ENCODE peak calls at places on chromosome X, in seven cellular contexts. L is neural crest cell, O is fibroblast of lung, D is endothelial cell, F is MG63, G is C1 segment of cervical spinal cord, W is LoVo. P is an unnamed sample.

GRCh38 chrX:77597090-77597489 is 149.9 kb downstream of the FGF16 start:
- DNase-seq in L (no peak), O (peak), D (no peak), F (no peak), G (no peak), W (no peak), P (no peak)

GRCh38 chrX:116198810-116199209 is 28.3 kb downstream of the AGTR2 start:
- DNase-seq in L (no peak), O (no peak), D (no peak), F (no peak), G (no peak), W (no peak), P (no peak)

GRCh38 chrX:15395794-15396193 is 11.6 kb upstream of the VEGFD start:
- DNase-seq in L (no peak), O (no peak), D (no peak), F (no peak), G (no peak), W (no peak), P (no peak)

GRCh38 chrX:108131471-108131870 is 39.9 kb downstream of the ATG4A start:
- DNase-seq in L (no peak), O (no peak), D (no peak), F (no peak), G (no peak), W (no peak), P (no peak)

GRCh38 chrX:109785053-109785452 is 52.0 kb upstream of the ACSL4 start:
- DNase-seq in L (no peak), O (no peak), D (no peak), F (no peak), G (no peak), W (no peak), P (no peak)

GRCh38 chrX:71996826-71997225 is 86.2 kb downstream of the NHSL2 start:
- DNase-seq in L (no peak), O (no peak), D (no peak), F (no peak), G (no peak), W (no peak), P (no peak)

GRCh38 chrX:31909850-31910547 is 838.2 kb upstream of the FTHL17 start:
- DNase-seq in L (no peak), O (no peak), D (no peak), F (no peak), G (no peak), W (no peak), P (no peak)

GRCh38 chrX:11770320-11770719 is 12.3 kb downstream of the MSL3 start:
- DNase-seq in L (peak), O (peak), D (peak), F (peak), G (no peak), W (peak), P (no peak)

GRCh38 chrX:8091526-8091925 is 79.5 kb downstream of the VCX2 start:
- DNase-seq in L (no peak), O (no peak), D (no peak), F (no peak), G (no peak), W (no peak), P (no peak)

GRCh38 chrX:107747596-107748161 is 27.9 kb downstream of the TSC22D3 start:
- DNase-seq in L (no peak), O (peak), D (no peak), F (peak), G (no peak), W (peak), P (no peak)

GRCh38 chrX:16282209-16282608 is 114.9 kb downstream of the MAGEB17 start:
- DNase-seq in L (no peak), O (no peak), D (no peak), F (no peak), G (no peak), W (no peak), P (no peak)

GRCh38 chrX:340641-341423 is 22.2 kb upstream of the GTPBP6 start:
- DNase-seq in L (no peak), O (no peak), D (no peak), F (no peak), G (no peak), W (no peak), P (no peak)

GRCh38 chrX:10021461-10022272 is 54.5 kb downstream of the CLDN34 start:
- DNase-seq in L (no peak), O (no peak), D (no peak), F (no peak), G (no peak), W (peak), P (no peak)

GRCh38 chrX:112662559-112663427 is 16.9 kb downstream of the LHFPL1 start:
- DNase-seq in L (no peak), O (no peak), D (no peak), F (no peak), G (no peak), W (no peak), P (no peak)

GRCh38 chrX:95703696-95704095 is 980.9 kb upstream of the DIAPH2 start:
- DNase-seq in L (no peak), O (peak), D (no peak), F (peak), G (no peak), W (no peak), P (no peak)

GRCh38 chrX:19670854-19671620 is 155.7 kb upstream of the MAP3K15 start:
- DNase-seq in L (no peak), O (peak), D (no peak), F (peak), G (peak), W (peak), P (no peak)

GRCh38 chrX:151878574-151878973 is 34.1 kb upstream of the MAGEA4 start:
- DNase-seq in L (no peak), O (no peak), D (no peak), F (no peak), G (no peak), W (no peak), P (no peak)

GRCh38 chrX:3295731-3296130 is 50.7 kb downstream of the MXRA5 start:
- DNase-seq in L (peak), O (no peak), D (no peak), F (peak), G (no peak), W (no peak), P (no peak)

GRCh38 chrX:150688911-150689451 is 4.2 kb upstream of the MTMR1 start:
- DNase-seq in L (no peak), O (peak), D (no peak), F (peak), G (no peak), W (peak), P (no peak)

GRCh38 chrX:153622661-153623309 is 23.8 kb upstream of the CCNQ start:
- DNase-seq in L (no peak), O (no peak), D (no peak), F (no peak), G (no peak), W (no peak), P (no peak)

GRCh38 chrX:35098419-35098818 is 155.8 kb downstream of the FAM47B start:
- DNase-seq in L (no peak), O (no peak), D (no peak), F (no peak), G (no peak), W (no peak), P (no peak)

GRCh38 chrX:106726485-106727437 is at the start of gene RNF128:
- DNase-seq in L (peak), O (peak), D (peak), F (peak), G (no peak), W (peak), P (peak)

GRCh38 chrX:45404206-45404605 is 203.5 kb upstream of the DIPK2B start:
- DNase-seq in L (no peak), O (no peak), D (no peak), F (no peak), G (no peak), W (no peak), P (no peak)

P was measured in progenitor cell of endocrine pancreas.